ENCODE peak calls at places on chromosome 12, in four cellular contexts. One of them, this sample, is unnamed.

GRCh38 chr12:174596-174995 is 39.4 kb downstream of the SLC6A12 start:
- DNase-seq in H1: no peak
- DNase-seq in HepG2: no peak
- DNase-seq in K562: no peak
- DNase-seq in this sample: no peak

GRCh38 chr12:124057691-124058090 is 84.7 kb downstream of the ZNF664 start:
- DNase-seq in HepG2: no peak
- DNase-seq in K562: no peak
- DNase-seq in H1: no peak
- DNase-seq in this sample: no peak

GRCh38 chr12:9244894-9245293 is 36.7 kb upstream of the PZP start:
- DNase-seq in H1: no peak
- DNase-seq in K562: no peak
- DNase-seq in HepG2: peak
- DNase-seq in this sample: peak

GRCh38 chr12:29552324-29552927 is 54.9 kb upstream of the OVCH1 start:
- DNase-seq in K562: peak
- DNase-seq in H1: peak
- DNase-seq in HepG2: peak
- DNase-seq in this sample: peak

GRCh38 chr12:57552692-57553321 is 3.0 kb downstream of the KIF5A start:
- DNase-seq in H1: no peak
- DNase-seq in K562: peak
- DNase-seq in HepG2: no peak
- DNase-seq in this sample: no peak

GRCh38 chr12:30694971-30695326 is 720 bp downstream of the IPO8 start:
- DNase-seq in H1: peak
- DNase-seq in K562: peak
- DNase-seq in HepG2: peak
- DNase-seq in this sample: peak

GRCh38 chr12:62361048-62361447 is 100.8 kb downstream of the USP15 start:
- DNase-seq in HepG2: no peak
- DNase-seq in H1: no peak
- DNase-seq in K562: no peak
- DNase-seq in this sample: no peak

GRCh38 chr12:109606261-109607028 is 32.9 kb downstream of the MVK start:
- DNase-seq in HepG2: peak
- DNase-seq in K562: peak
- DNase-seq in H1: peak
- DNase-seq in this sample: no peak

GRCh38 chr12:26891704-26892103 is 46.1 kb downstream of the INTS13 start:
- DNase-seq in H1: no peak
- DNase-seq in K562: no peak
- DNase-seq in HepG2: no peak
- DNase-seq in this sample: no peak

GRCh38 chr12:12699345-12699744 is 3.4 kb upstream of the GPR19 start:
- DNase-seq in H1: no peak
- DNase-seq in HepG2: no peak
- DNase-seq in K562: no peak
- DNase-seq in this sample: no peak

GRCh38 chr12:131312793-131313545 is 359.3 kb downstream of the ADGRD1 start:
- DNase-seq in HepG2: no peak
- DNase-seq in K562: no peak
- DNase-seq in H1: peak
- DNase-seq in this sample: no peak

GRCh38 chr12:89418228-89418910 is 66.1 kb upstream of the DUSP6 start:
- DNase-seq in H1: no peak
- DNase-seq in K562: no peak
- DNase-seq in HepG2: no peak
- DNase-seq in this sample: no peak

GRCh38 chr12:127583041-127583440 is 683.9 kb upstream of the TMEM132C start:
- DNase-seq in H1: no peak
- DNase-seq in HepG2: no peak
- DNase-seq in K562: no peak
- DNase-seq in this sample: no peak

GRCh38 chr12:118377891-118378470 is 1.6 kb downstream of the SUDS3 start:
- DNase-seq in K562: peak
- DNase-seq in H1: peak
- DNase-seq in HepG2: peak
- DNase-seq in this sample: no peak

GRCh38 chr12:90199008-90199407 is 490.4 kb upstream of the ATP2B1 start:
- DNase-seq in H1: no peak
- DNase-seq in K562: no peak
- DNase-seq in HepG2: no peak
- DNase-seq in this sample: no peak

GRCh38 chr12:103742349-103742784 is 98.7 kb downstream of the NT5DC3 start:
- DNase-seq in H1: no peak
- DNase-seq in K562: no peak
- DNase-seq in HepG2: no peak
- DNase-seq in this sample: no peak

GRCh38 chr12:47651368-47652254 is 54.2 kb downstream of the RPAP3 start:
- DNase-seq in HepG2: peak
- DNase-seq in H1: no peak
- DNase-seq in K562: no peak
- DNase-seq in this sample: no peak

GRCh38 chr12:27109339-27110023 is 27.1 kb upstream of the C12orf71 start:
- DNase-seq in H1: no peak
- DNase-seq in K562: no peak
- DNase-seq in HepG2: no peak
- DNase-seq in this sample: no peak

GRCh38 chr12:78028426-78028825 is 197.7 kb downstream of the NAV3 start:
- DNase-seq in K562: no peak
- DNase-seq in H1: no peak
- DNase-seq in HepG2: no peak
- DNase-seq in this sample: no peak

GRCh38 chr12:113911971-113912760 is 54.0 kb downstream of the RBM19 start:
- DNase-seq in H1: no peak
- DNase-seq in HepG2: no peak
- DNase-seq in K562: no peak
- DNase-seq in this sample: no peak

GRCh38 chr12:110537605-110538409 is 35.7 kb downstream of the RAD9B start:
- DNase-seq in K562: no peak
- DNase-seq in H1: no peak
- DNase-seq in HepG2: no peak
- DNase-seq in this sample: no peak

GRCh38 chr12:125093681-125094025 is 28.4 kb downstream of the AACS start:
- DNase-seq in HepG2: no peak
- DNase-seq in H1: no peak
- DNase-seq in K562: no peak
- DNase-seq in this sample: no peak

GRCh38 chr12:107258780-107259179 is 165.4 kb upstream of the CRY1 start:
- DNase-seq in H1: no peak
- DNase-seq in K562: no peak
- DNase-seq in HepG2: no peak
- DNase-seq in this sample: no peak

GRCh38 chr12:123436017-123436964 is at the start of gene RILPL2:
- DNase-seq in K562: peak
- DNase-seq in H1: peak
- DNase-seq in HepG2: peak
- DNase-seq in this sample: peak

GRCh38 chr12:84201976-84202375 is 710.6 kb downstream of the SLC6A15 start:
- DNase-seq in H1: no peak
- DNase-seq in HepG2: no peak
- DNase-seq in K562: no peak
- DNase-seq in this sample: no peak

GRCh38 chr12:12717586-12718381 is 616 bp downstream of the CDKN1B start:
- DNase-seq in HepG2: no peak
- DNase-seq in H1: peak
- DNase-seq in K562: no peak
- DNase-seq in this sample: no peak

GRCh38 chr12:109739747-109740693 is 26.4 kb downstream of the FAM222A start:
- DNase-seq in K562: peak
- DNase-seq in HepG2: no peak
- DNase-seq in H1: peak
- DNase-seq in this sample: no peak

GRCh38 chr12:120119395-120119973 is 2.9 kb upstream of the RAB35 start:
- DNase-seq in H1: no peak
- DNase-seq in HepG2: peak
- DNase-seq in K562: no peak
- DNase-seq in this sample: no peak

GRCh38 chr12:32896438-32897275 is at the start of gene PKP2:
- DNase-seq in K562: peak
- DNase-seq in HepG2: peak
- DNase-seq in H1: peak
- DNase-seq in this sample: peak

GRCh38 chr12:4153343-4153892 is 120.1 kb upstream of the CCND2 start:
- DNase-seq in H1: no peak
- DNase-seq in K562: peak
- DNase-seq in HepG2: no peak
- DNase-seq in this sample: peak

GRCh38 chr12:4148418-4149056 is 125.0 kb upstream of the CCND2 start:
- DNase-seq in K562: no peak
- DNase-seq in H1: no peak
- DNase-seq in HepG2: no peak
- DNase-seq in this sample: no peak

GRCh38 chr12:4154672-4155225 is 118.8 kb upstream of the CCND2 start:
- DNase-seq in K562: no peak
- DNase-seq in H1: no peak
- DNase-seq in HepG2: no peak
- DNase-seq in this sample: no peak

GRCh38 chr12:4151362-4152121 is 122.0 kb upstream of the CCND2 start:
- DNase-seq in K562: no peak
- DNase-seq in H1: peak
- DNase-seq in HepG2: no peak
- DNase-seq in this sample: no peak

GRCh38 chr12:4152145-4152795 is 121.3 kb upstream of the CCND2 start:
- DNase-seq in HepG2: no peak
- DNase-seq in K562: no peak
- DNase-seq in H1: no peak
- DNase-seq in this sample: no peak
- TF ChIP-seq POLR2A in HepG2: no peak
- TF ChIP-seq POLR2A in K562: no peak
- TF ChIP-seq POLR2A in H1: no peak
- TF ChIP-seq POLR2A in this sample: peak

GRCh38 chr12:6960291-6961277 is 9.4 kb downstream of the PTPN6 start:
- DNase-seq in K562: no peak
- DNase-seq in HepG2: no peak
- DNase-seq in H1: no peak
- DNase-seq in this sample: no peak

GRCh38 chr12:6961278-6961694 is 9.2 kb downstream of the PHB2 start:
- DNase-seq in HepG2: no peak
- DNase-seq in H1: no peak
- DNase-seq in K562: peak
- DNase-seq in this sample: no peak

GRCh38 chr12:6962285-6963015 is 8.0 kb downstream of the PHB2 start:
- DNase-seq in HepG2: no peak
- DNase-seq in H1: peak
- DNase-seq in K562: peak
- DNase-seq in this sample: no peak

GRCh38 chr12:6963016-6963731 is 7.3 kb downstream of the PHB2 start:
- DNase-seq in K562: no peak
- DNase-seq in H1: peak
- DNase-seq in HepG2: no peak
- DNase-seq in this sample: no peak

DNA sequence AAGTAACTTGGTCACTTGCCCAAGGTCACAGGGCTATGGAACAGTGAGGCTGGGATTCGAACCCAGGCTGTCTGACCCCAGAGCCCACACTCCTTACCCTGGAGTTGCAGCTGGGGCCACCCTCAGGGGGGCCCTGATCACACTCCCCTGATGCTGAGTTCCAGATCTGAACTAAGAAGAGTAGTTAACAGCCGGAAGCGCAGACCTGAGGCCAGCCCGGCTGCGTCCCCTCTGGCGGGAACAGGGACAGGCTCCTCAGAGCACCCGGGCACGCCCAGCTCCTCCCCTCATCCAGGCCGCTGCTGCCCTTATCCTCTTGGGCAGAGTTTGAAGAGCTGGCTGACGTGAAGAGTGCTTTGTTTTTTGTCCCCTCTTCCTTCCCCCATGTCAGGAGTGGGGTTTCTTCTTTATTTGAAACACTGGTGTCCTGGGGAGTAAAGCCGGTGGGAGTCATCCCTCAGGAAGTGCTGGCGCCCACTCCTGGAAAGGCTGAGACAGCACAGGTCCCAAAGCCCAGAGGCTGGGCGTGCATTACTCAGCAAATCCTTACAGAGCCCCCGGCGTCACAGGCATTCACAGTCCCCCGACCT is 8.7 kb downstream of the PHB2 start:
- DNase-seq in HepG2: peak
- DNase-seq in H1: peak
- DNase-seq in K562: peak
- DNase-seq in this sample: no peak
- TF ChIP-seq POLR2AphosphoS5 in HepG2: peak
- TF ChIP-seq POLR2AphosphoS5 in H1: no peak
- TF ChIP-seq POLR2AphosphoS5 in K562: peak
- TF ChIP-seq POLR2AphosphoS5 in this sample: peak

GRCh38 chr12:71730936-71731335 is 23.7 kb upstream of the RAB21 start:
- DNase-seq in H1: no peak
- DNase-seq in HepG2: no peak
- DNase-seq in K562: no peak
- DNase-seq in this sample: no peak

GRCh38 chr12:71725011-71725410 is 29.7 kb upstream of the RAB21 start:
- DNase-seq in H1: no peak
- DNase-seq in HepG2: no peak
- DNase-seq in K562: no peak
- DNase-seq in this sample: no peak

GRCh38 chr12:71721781-71722511 is 32.7 kb upstream of the RAB21 start:
- DNase-seq in H1: no peak
- DNase-seq in HepG2: no peak
- DNase-seq in K562: no peak
- DNase-seq in this sample: no peak

GRCh38 chr12:71727958-71728357 is 26.7 kb upstream of the RAB21 start:
- DNase-seq in H1: no peak
- DNase-seq in HepG2: no peak
- DNase-seq in K562: no peak
- DNase-seq in this sample: no peak

GRCh38 chr12:71726548-71726947 is 28.1 kb upstream of the RAB21 start:
- DNase-seq in K562: no peak
- DNase-seq in H1: no peak
- DNase-seq in HepG2: peak
- DNase-seq in this sample: no peak
- TF ChIP-seq TAF1 in K562: no peak
- TF ChIP-seq TAF1 in H1: no peak
- TF ChIP-seq TAF1 in HepG2: no peak
- TF ChIP-seq TAF1 in this sample: no peak

DNA sequence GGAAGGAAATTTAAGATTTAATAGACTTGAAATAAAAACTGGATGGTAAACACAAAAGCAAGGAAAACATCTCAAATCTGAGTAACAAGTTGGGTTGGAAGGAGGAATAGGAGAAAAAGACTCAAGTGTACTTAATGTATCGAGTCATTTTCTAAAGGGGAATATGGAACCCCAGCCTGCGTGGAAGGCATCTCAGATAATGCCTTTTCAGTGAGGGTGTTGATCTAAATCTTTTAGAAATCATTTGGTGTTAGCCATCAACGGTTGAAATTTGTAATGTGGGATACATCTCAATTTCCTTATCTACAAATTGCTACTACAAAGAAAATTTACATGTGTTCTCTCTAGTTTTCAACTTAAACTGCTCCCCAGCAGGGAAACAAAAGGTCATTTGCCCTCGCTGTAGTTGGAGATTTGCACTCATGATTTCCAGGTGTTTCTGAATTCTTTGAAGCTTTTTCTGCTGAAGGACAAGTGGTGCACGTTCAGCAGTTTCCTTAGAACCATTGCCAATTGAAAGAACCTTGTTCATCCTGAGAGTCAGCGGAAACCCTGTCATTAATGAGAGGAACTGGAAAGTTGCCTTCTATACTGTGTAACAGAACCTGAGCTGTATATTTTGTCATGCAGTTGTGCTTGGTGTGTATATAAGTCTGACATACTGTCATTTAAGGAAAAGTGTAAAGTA is 2.2 kb downstream of the PCBP2 start:
- DNase-seq in HepG2: no peak
- DNase-seq in H1: no peak
- DNase-seq in K562: no peak
- DNase-seq in this sample: no peak
- TF ChIP-seq POLR2A in HepG2: no peak
- TF ChIP-seq POLR2A in H1: peak
- TF ChIP-seq POLR2A in K562: no peak
- TF ChIP-seq POLR2A in this sample: no peak